ENCODE peak calls at places on chromosomes 5 and 9, in nine cellular contexts. L is SJSA1, B is T-helper 1 cell, O is iris pigment epithelial cell, J is posterior cingulate gyrus, Z is GM13977, G is gastrocnemius medialis, N is choroid plexus epithelial cell, W is iPS-NIHi11. A is an unnamed sample.

GRCh38 chr9:93159601-93160418 is 24.1 kb upstream of the WNK2 start:
- DNase-seq in L (peak; percentile 75), B (peak; percentile 63), O (peak; percentile 91), J (peak; percentile 78), Z (peak; percentile 91), G (peak; percentile 75), N (peak; percentile 87), W (peak; percentile 95), A (peak; percentile 73)

GRCh38 chr5:862367-863243 is 11.8 kb upstream of the ZDHHC11 start:
- DNase-seq in L (no peak), B (no peak), O (peak; percentile 56), J (peak; percentile 15), Z (no peak), G (peak; percentile 12), N (peak; percentile 29), W (no peak), A (no peak)

GRCh38 chr5:138709216-138709615 is 44.0 kb upstream of the CTNNA1 start:
- DNase-seq in L (no peak), B (no peak), O (no peak), J (no peak), Z (no peak), G (no peak), N (no peak), W (no peak), A (no peak)

GRCh38 chr5:84383296-84383815 is 1.3 kb downstream of the EDIL3 start:
- DNase-seq in L (no peak), B (no peak), O (no peak), J (no peak), Z (no peak), G (no peak), N (no peak), W (no peak), A (no peak)

GRCh38 chr9:120917989-120918630 is 8.5 kb downstream of the TRAF1 start:
- DNase-seq in L (no peak), B (no peak), O (no peak), J (no peak), Z (no peak), G (no peak), N (no peak), W (no peak), A (no peak)

GRCh38 chr9:124254261-124254682 is 3.5 kb upstream of the NEK6 start:
- DNase-seq in L (no peak), B (peak; percentile 82), O (no peak), J (no peak), Z (peak; percentile 79), G (no peak), N (no peak), W (no peak), A (no peak)

GRCh38 chr5:170486366-170486765 is 17.5 kb upstream of the KCNIP1 start:
- DNase-seq in L (peak; percentile 2), B (no peak), O (no peak), J (no peak), Z (no peak), G (no peak), N (no peak), W (no peak), A (no peak)

GRCh38 chr9:77417570-77417969 is 230.6 kb downstream of the GNA14 start:
- DNase-seq in L (no peak), B (no peak), O (peak; percentile 78), J (no peak), Z (no peak), G (no peak), N (peak; percentile 89), W (no peak), A (peak; percentile 84)

GRCh38 chr5:6026766-6027165 is 351.6 kb downstream of the MED10 start:
- DNase-seq in L (no peak), B (no peak), O (no peak), J (peak; percentile 29), Z (no peak), G (no peak), N (peak; percentile 8), W (no peak), A (no peak)

GRCh38 chr5:39100851-39101396 is 26.7 kb upstream of the RICTOR start:
- DNase-seq in L (peak; percentile 93), B (no peak), O (peak; percentile 99), J (no peak), Z (no peak), G (no peak), N (peak; percentile 97), W (no peak), A (peak; percentile 96)

GRCh38 chr5:173495225-173495904 is 121.1 kb downstream of the BOD1 start:
- DNase-seq in L (no peak), B (no peak), O (no peak), J (no peak), Z (no peak), G (no peak), N (peak; percentile 22), W (no peak), A (peak; percentile 31)

GRCh38 chr9:4167040-4167671 is 132.7 kb downstream of the GLIS3 start:
- DNase-seq in L (no peak), B (no peak), O (peak; percentile 88), J (no peak), Z (no peak), G (no peak), N (peak; percentile 80), W (no peak), A (peak; percentile 95)

GRCh38 chr9:133960568-133961129 is 31.5 kb downstream of the VAV2 start:
- DNase-seq in L (no peak), B (no peak), O (no peak), J (no peak), Z (no peak), G (peak; percentile 15), N (no peak), W (no peak), A (peak; percentile 46)

GRCh38 chr9:97394881-97395280 is 17.0 kb upstream of the TDRD7 start:
- DNase-seq in L (no peak), B (no peak), O (no peak), J (no peak), Z (no peak), G (no peak), N (no peak), W (no peak), A (no peak)

GRCh38 chr9:77803423-77803822 is 155.3 kb upstream of the GNA14 start:
- DNase-seq in L (no peak), B (no peak), O (no peak), J (no peak), Z (no peak), G (no peak), N (no peak), W (no peak), A (no peak)

GRCh38 chr9:132231019-132231701 is 69.3 kb downstream of the NTNG2 start:
- DNase-seq in L (no peak), B (no peak), O (no peak), J (no peak), Z (no peak), G (no peak), N (no peak), W (no peak), A (no peak)

GRCh38 chr5:9009931-9010652 is 535.8 kb downstream of the SEMA5A start:
- DNase-seq in L (no peak), B (no peak), O (peak; percentile 41), J (no peak), Z (no peak), G (no peak), N (peak; percentile 64), W (no peak), A (peak; percentile 16)

GRCh38 chr5:116577064-116577788 is 2.6 kb upstream of the SEMA6A start:
- DNase-seq in L (no peak), B (peak; percentile 26), O (no peak), J (no peak), Z (peak; percentile 75), G (no peak), N (no peak), W (no peak), A (no peak)

GRCh38 chr5:126884269-126884819 is 107.4 kb downstream of the LMNB1 start:
- DNase-seq in L (no peak), B (no peak), O (peak; percentile 96), J (no peak), Z (no peak), G (no peak), N (peak; percentile 91), W (no peak), A (peak; percentile 80)

GRCh38 chr5:173802670-173803165 is 85.4 kb upstream of the CPEB4 start:
- DNase-seq in L (no peak), B (no peak), O (peak; percentile 76), J (no peak), Z (no peak), G (peak; percentile 35), N (peak; percentile 65), W (no peak), A (peak; percentile 85)

GRCh38 chr9:128685636-128686489 is 3.2 kb upstream of the SET start:
- DNase-seq in L (no peak), B (peak; percentile 61), O (peak; percentile 46), J (no peak), Z (peak; percentile 64), G (no peak), N (no peak), W (no peak), A (no peak)

GRCh38 chr5:10301842-10302610 is 5.7 kb downstream of the CMBL start:
- DNase-seq in L (no peak), B (no peak), O (no peak), J (no peak), Z (no peak), G (peak; percentile 91), N (no peak), W (peak; percentile 51), A (no peak)

GRCh38 chr9:83934569-83935275 is 13.5 kb upstream of the KIF27 start:
- DNase-seq in L (no peak), B (no peak), O (peak; percentile 90), J (no peak), Z (no peak), G (no peak), N (peak; percentile 90), W (no peak), A (peak; percentile 87)

GRCh38 chr5:684771-685216 is 8.4 kb downstream of the TPPP start:
- DNase-seq in L (peak; percentile 42), B (no peak), O (no peak), J (no peak), Z (no peak), G (no peak), N (no peak), W (no peak), A (no peak)

GRCh38 chr9:136856541-136857141 is 4.5 kb downstream of the MAMDC4 start:
- DNase-seq in L (no peak), B (no peak), O (no peak), J (no peak), Z (no peak), G (no peak), N (no peak), W (no peak), A (no peak)

GRCh38 chr5:64188776-64189175 is 23.1 kb downstream of the RNF180 start:
- DNase-seq in L (no peak), B (no peak), O (no peak), J (no peak), Z (no peak), G (no peak), N (no peak), W (no peak), A (no peak)

GRCh38 chr5:84825616-84826015 is 440.9 kb upstream of the EDIL3 start:
- DNase-seq in L (no peak), B (no peak), O (peak; percentile 74), J (no peak), Z (no peak), G (no peak), N (peak; percentile 22), W (no peak), A (peak; percentile 1)

GRCh38 chr5:150641006-150641570 is 628 bp downstream of the SYNPO start:
- DNase-seq in L (peak; percentile 74), B (no peak), O (peak; percentile 58), J (no peak), Z (no peak), G (no peak), N (peak; percentile 74), W (no peak), A (peak; percentile 97)

GRCh38 chr5:143977891-143978448 is 166.0 kb downstream of the HMHB1 start:
- DNase-seq in L (no peak), B (no peak), O (peak; percentile 43), J (no peak), Z (no peak), G (no peak), N (peak; percentile 48), W (no peak), A (peak; percentile 21)

GRCh38 chr9:86885232-86885631 is 62.1 kb downstream of the GAS1 start:
- DNase-seq in L (no peak), B (no peak), O (no peak), J (no peak), Z (no peak), G (no peak), N (no peak), W (peak; percentile 17), A (no peak)

GRCh38 chr5:132073231-132074013 is at the start of gene CSF2:
- DNase-seq in L (no peak), B (no peak), O (peak; percentile 59), J (no peak), Z (no peak), G (no peak), N (peak; percentile 32), W (no peak), A (peak; percentile 26)